ENCODE peak calls at places on chromosomes 2 and 18, in four cellular contexts. U is KBM-7, H is M059J, K is NCI-H446 treated with DMSO at 0.1 percent for 48 hours. Q is an unnamed sample.

GRCh38 chr2:83730258-83730657 is 728.8 kb downstream of the SUCLG1 start:
- DNase-seq in H (no peak), K (no peak), U (no peak), Q (peak)

GRCh38 chr2:85248741-85249524 is 78.9 kb downstream of the TGOLN2 start:
- DNase-seq in U (no peak), H (peak), K (no peak), Q (peak)

GRCh38 chr2:64837116-64837704 is 152.0 kb upstream of the SLC1A4 start:
- DNase-seq in U (no peak), K (no peak), H (peak), Q (peak)

GRCh38 chr2:130183500-130184373 is 1.7 kb downstream of the MZT2B start:
- DNase-seq in H (no peak), K (no peak), U (no peak), Q (no peak)

GRCh38 chr2:109382946-109383345 is 230.8 kb downstream of the SEPTIN10 start:
- DNase-seq in K (peak), U (no peak), H (peak), Q (peak)

GRCh38 chr2:8685697-8686358 is 4.0 kb downstream of the ID2 start:
- DNase-seq in K (peak), U (peak), H (peak), Q (peak)

GRCh38 chr2:31987454-31987853 is 23.4 kb downstream of the MEMO1 start:
- DNase-seq in K (peak), H (peak), U (no peak), Q (peak)

GRCh38 chr18:58213931-58214431 is 170.0 kb downstream of the NEDD4L start:
- DNase-seq in K (no peak), U (no peak), H (peak), Q (peak)

GRCh38 chr18:63850010-63850409 is 37.5 kb upstream of the SERPINB2 start:
- DNase-seq in U (peak), K (no peak), H (peak), Q (peak)

GRCh38 chr18:5582849-5583667 is 39.3 kb upstream of the EPB41L3 start:
- DNase-seq in H (peak), K (no peak), U (no peak), Q (no peak)